ENCODE peak calls at places on chromosomes 16 and 17, in five cellular contexts. H is stimulated activated CD4-positive, alpha-beta T cell treated with anti-CD3 and anti-CD28 coated beads, TNF-alpha, amount 100 ng/mL, for 1 hour; X is T-helper 2 cell; I is progenitor cell of endocrine pancreas; Z is activated gamma-delta T cell treated with anti-CD3 and anti-CD28 coated beads, Interleukin-2, amount 50 U/mL, for 16 hours. U is an unnamed sample.

GRCh38 chr17:39867891-39868553 is at the start of gene ZPBP2:
- DNase-seq in Z (peak; percentile 15), I (no peak), H (peak; percentile 36), X (no peak), U (peak; percentile 51)

GRCh38 chr17:61351745-61352407 is 47.8 kb upstream of the TBX2 start:
- DNase-seq in I (no peak), Z (no peak), H (no peak), X (no peak), U (no peak)

GRCh38 chr16:5377280-5377898 is 279.8 kb upstream of the EEF2KMT start:
- DNase-seq in H (no peak), X (no peak), Z (no peak), I (no peak), U (no peak)

GRCh38 chr17:82881900-82882714 is 42.3 kb upstream of the ZNF750 start:
- DNase-seq in I (no peak), Z (no peak), X (no peak), H (no peak), U (no peak)

GRCh38 chr16:64951681-64952080 is 170.2 kb downstream of the CDH11 start:
- DNase-seq in Z (no peak), I (no peak), X (no peak), H (no peak), U (no peak)

GRCh38 chr17:75817571-75817970 is 26.6 kb downstream of the UNC13D start:
- DNase-seq in H (no peak), I (no peak), X (no peak), Z (no peak), U (no peak)

GRCh38 chr16:85475233-85475632 is 137.9 kb upstream of the GSE1 start:
- DNase-seq in H (no peak), X (no peak), I (no peak), Z (no peak), U (no peak)

GRCh38 chr16:27424772-27425498 is 23.0 kb downstream of the IL21R start:
- DNase-seq in X (no peak), H (no peak), Z (no peak), I (no peak), U (no peak)

GRCh38 chr17:42365136-42365535 is 23.1 kb downstream of the STAT3 start:
- DNase-seq in X (no peak), H (no peak), Z (no peak), I (no peak), U (no peak)

U was measured in CD8-positive, alpha-beta memory T cell.